ENCODE peak calls at places on chromosome 4, in seven cellular contexts. V, D, J, K, T, Z and N are unnamed samples.

GRCh38 chr4:8473920-8474590 is 33.5 kb downstream of the TRMT44 start:
- DNase-seq in V (no peak), D (no peak), J (no peak), K (no peak), T (no peak), Z (no peak), N (no peak)

GRCh38 chr4:27429260-27429970 is 568.8 kb downstream of the STIM2 start:
- DNase-seq in V (peak), D (no peak), J (peak), K (no peak), T (no peak), Z (no peak), N (no peak)

GRCh38 chr4:78749972-78750727 is 26.0 kb upstream of the BMP2K start:
- DNase-seq in V (peak), D (no peak), J (no peak), K (no peak), T (no peak), Z (peak), N (no peak)

GRCh38 chr4:180811556-180811955 is 1431.6 kb upstream of the TENM3 start:
- DNase-seq in V (no peak), D (no peak), J (no peak), K (no peak), T (no peak), Z (peak), N (no peak)

GRCh38 chr4:165383757-165384156 is 4.9 kb downstream of the CPE start:
- DNase-seq in V (no peak), D (no peak), J (peak), K (no peak), T (no peak), Z (no peak), N (no peak)

GRCh38 chr4:77201343-77201742 is 44.3 kb downstream of the CCNG2 start:
- DNase-seq in V (peak), D (no peak), J (no peak), K (no peak), T (no peak), Z (peak), N (no peak)

GRCh38 chr4:79022529-79022928 is 83.3 kb upstream of the PAQR3 start:
- DNase-seq in V (no peak), D (no peak), J (no peak), K (no peak), T (no peak), Z (no peak), N (no peak)

GRCh38 chr4:25756503-25756902 is 100.9 kb downstream of the SLC34A2 start:
- DNase-seq in V (no peak), D (no peak), J (no peak), K (no peak), T (no peak), Z (no peak), N (no peak)

GRCh38 chr4:124947622-124948265 is 235.2 kb upstream of the ANKRD50 start:
- DNase-seq in V (peak), D (no peak), J (no peak), K (no peak), T (no peak), Z (peak), N (no peak)

GRCh38 chr4:48462363-48462762 is 20.8 kb upstream of the SLC10A4 start:
- DNase-seq in V (no peak), D (peak), J (no peak), K (no peak), T (no peak), Z (no peak), N (peak)

GRCh38 chr4:156547439-156547838 is 424.2 kb downstream of the PDGFC start:
- DNase-seq in V (peak), D (peak), J (no peak), K (no peak), T (no peak), Z (peak), N (peak)

GRCh38 chr4:123350191-123350544 is 46.4 kb upstream of the SPRY1 start:
- DNase-seq in V (peak), D (no peak), J (peak), K (no peak), T (no peak), Z (peak), N (no peak)

GRCh38 chr4:121829511-121829910 is 5.8 kb upstream of the CCNA2 start:
- DNase-seq in V (no peak), D (no peak), J (no peak), K (no peak), T (no peak), Z (no peak), N (no peak)

GRCh38 chr4:78244691-78245485 is 187.8 kb downstream of the FRAS1 start:
- DNase-seq in V (no peak), D (no peak), J (peak), K (no peak), T (no peak), Z (peak), N (no peak)

GRCh38 chr4:26791346-26791745 is 69.3 kb upstream of the STIM2 start:
- DNase-seq in V (no peak), D (no peak), J (no peak), K (no peak), T (no peak), Z (no peak), N (no peak)

GRCh38 chr4:11343536-11343935 is 85.2 kb downstream of the HS3ST1 start:
- DNase-seq in V (no peak), D (no peak), J (peak), K (no peak), T (no peak), Z (no peak), N (no peak)

GRCh38 chr4:828641-829271 is 2.8 kb upstream of the CPLX1 start:
- DNase-seq in V (peak), D (no peak), J (peak), K (no peak), T (no peak), Z (no peak), N (no peak)

GRCh38 chr4:137510866-137511265 is 21.4 kb downstream of the PCDH18 start:
- DNase-seq in V (peak), D (peak), J (peak), K (no peak), T (no peak), Z (peak), N (peak)

GRCh38 chr4:145935253-145936141 is 3.1 kb downstream of the ZNF827 start:
- DNase-seq in V (no peak), D (no peak), J (peak), K (no peak), T (no peak), Z (peak), N (no peak)

GRCh38 chr4:148069086-148070010 is 337.5 kb downstream of the ARHGAP10 start:
- DNase-seq in V (no peak), D (no peak), J (no peak), K (no peak), T (no peak), Z (no peak), N (no peak)

GRCh38 chr4:128031756-128032384 is 29.2 kb upstream of the LARP1B start:
- DNase-seq in V (no peak), D (no peak), J (no peak), K (no peak), T (no peak), Z (peak), N (no peak)

GRCh38 chr4:128974203-128974602 is 119.1 kb downstream of the SCLT1 start:
- DNase-seq in V (no peak), D (no peak), J (no peak), K (no peak), T (no peak), Z (peak), N (peak)

GRCh38 chr4:182555997-182556418 is 312.8 kb downstream of the TENM3 start:
- DNase-seq in V (peak), D (peak), J (peak), K (no peak), T (no peak), Z (peak), N (peak)

GRCh38 chr4:23068756-23069155 is 376.0 kb downstream of the GBA3 start:
- DNase-seq in V (no peak), D (no peak), J (no peak), K (no peak), T (no peak), Z (no peak), N (no peak)

GRCh38 chr4:4391866-4392265 is 5.0 kb downstream of the NSG1 start:
- DNase-seq in V (no peak), D (no peak), J (no peak), K (no peak), T (no peak), Z (no peak), N (no peak)

GRCh38 chr4:6360385-6360784 is 90.7 kb downstream of the WFS1 start:
- DNase-seq in V (peak), D (no peak), J (peak), K (no peak), T (no peak), Z (no peak), N (no peak)

GRCh38 chr4:123418486-123418931 is 21.9 kb downstream of the SPRY1 start:
- DNase-seq in V (peak), D (peak), J (peak), K (no peak), T (no peak), Z (peak), N (peak)

GRCh38 chr4:169238445-169238844 is 32.3 kb downstream of the SH3RF1 start:
- DNase-seq in V (peak), D (no peak), J (no peak), K (no peak), T (no peak), Z (peak), N (no peak)

GRCh38 chr4:26407466-26407865 is 82.8 kb downstream of the CCKAR start:
- DNase-seq in V (no peak), D (no peak), J (no peak), K (no peak), T (no peak), Z (peak), N (no peak)

GRCh38 chr4:88533937-88534750 is 10.6 kb upstream of the PYURF start:
- DNase-seq in V (peak), D (peak), J (peak), K (no peak), T (no peak), Z (peak), N (peak)

GRCh38 chr4:80202190-80202711 is 4.9 kb downstream of the PRDM8 start:
- DNase-seq in V (peak), D (peak), J (peak), K (peak), T (peak), Z (peak), N (no peak)

DNA sequence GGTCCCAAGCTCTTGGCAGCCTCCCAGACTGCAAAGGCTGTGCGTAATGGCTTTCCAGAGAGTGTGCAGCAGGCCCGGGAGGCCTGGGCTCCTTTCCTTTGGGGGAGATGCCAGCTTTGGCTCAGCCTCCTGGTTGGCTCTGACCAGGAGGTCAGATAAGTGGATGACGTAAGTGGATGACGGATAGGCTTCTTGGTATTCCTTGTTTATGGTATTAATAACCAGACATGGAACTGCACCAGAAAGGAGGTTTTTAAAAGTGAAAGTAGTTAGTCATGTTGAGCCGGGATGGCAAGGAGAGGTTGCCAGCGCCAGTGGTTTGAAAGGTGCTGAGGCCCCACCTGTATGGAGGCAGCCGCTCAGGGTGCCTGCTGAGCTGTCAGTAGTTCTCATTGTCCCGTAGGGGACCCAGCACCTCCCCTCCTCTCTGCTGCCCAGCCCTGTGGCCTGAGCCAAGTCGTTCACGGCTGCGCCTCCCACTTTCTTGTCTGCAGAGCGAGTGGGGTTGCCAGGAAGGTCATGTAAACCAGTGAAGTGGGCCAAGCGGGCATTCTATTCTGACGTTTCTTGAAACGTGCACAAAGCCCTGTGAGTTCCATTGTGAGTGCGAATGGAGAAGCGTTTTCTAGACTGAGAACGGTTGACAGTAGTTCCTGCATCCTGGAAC is 28.7 kb upstream of the STOX2 start:
- DNase-seq in V (peak), D (peak), J (no peak), K (no peak), T (no peak), Z (no peak), N (no peak)
- H3K4me3 ChIP-seq in V (peak), D (peak), J (no peak), K (peak), T (no peak), Z (peak), N (no peak)

GRCh38 chr4:110091426-110091825 is 107.0 kb downstream of the ELOVL6 start:
- DNase-seq in V (peak), D (no peak), J (no peak), K (no peak), T (no peak), Z (peak), N (peak)
- H3K4me3 ChIP-seq in V (no peak), D (no peak), J (no peak), K (no peak), T (no peak), Z (peak), N (no peak)

GRCh38 chr4:159175165-159175988 is 72.5 kb downstream of the RAPGEF2 start:
- DNase-seq in V (peak), D (peak), J (peak), K (peak), T (peak), Z (peak), N (peak)
- H3K4me3 ChIP-seq in V (no peak), D (peak), J (no peak), K (no peak), T (no peak), Z (peak), N (peak)

DNA sequence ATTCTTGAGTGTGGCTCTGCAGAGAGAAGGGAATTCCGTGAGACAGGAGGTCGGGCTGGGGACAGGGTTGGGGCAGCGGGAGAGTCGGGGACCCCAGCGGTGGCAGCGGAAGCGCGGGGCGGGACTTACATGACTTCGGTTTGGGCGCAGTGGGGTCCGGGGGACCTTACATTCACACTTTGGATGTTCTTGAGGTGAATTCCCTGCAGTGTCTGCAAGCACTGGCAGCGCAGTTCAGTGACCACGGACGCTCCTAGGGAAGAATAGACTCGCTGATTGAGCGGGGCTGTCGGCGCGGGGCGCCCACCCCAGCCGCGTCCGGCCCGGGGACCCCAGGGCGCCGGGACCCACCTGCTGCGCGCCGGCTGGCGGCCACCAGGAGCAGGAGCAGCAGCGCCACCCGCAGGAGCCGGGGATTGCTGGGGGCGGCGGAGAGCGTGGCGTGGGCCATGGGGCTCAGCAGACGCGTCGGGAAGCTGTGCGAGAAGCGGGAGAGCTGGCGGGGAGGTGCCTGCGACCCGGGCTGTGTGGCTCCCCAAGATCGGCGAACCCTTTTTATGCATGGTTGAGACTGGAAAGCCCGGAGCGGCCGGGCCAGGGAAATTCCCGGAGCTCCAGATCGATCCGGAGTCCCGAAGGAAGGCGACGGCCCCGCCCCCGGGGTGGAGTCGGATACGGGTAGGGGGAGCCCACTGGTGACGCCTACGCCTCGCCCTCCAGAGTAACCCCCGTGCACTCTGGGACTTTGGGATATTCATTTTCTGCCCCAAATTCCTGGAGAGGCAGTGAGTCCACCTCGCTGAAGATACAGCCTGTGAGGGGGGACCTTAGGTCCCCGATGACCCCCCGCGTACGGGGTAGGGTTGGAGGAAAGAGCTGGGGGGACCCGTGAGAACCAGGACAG is at the start of gene CXCL3:
- DNase-seq in V (peak), D (peak), J (peak), K (peak), T (no peak), Z (peak), N (no peak)
- H3K4me3 ChIP-seq in V (peak), D (peak), J (peak), K (peak), T (peak), Z (peak), N (peak)